ENCODE peak calls at places on chromosomes 3 and 15, in nine cellular contexts. D, Q, S, P, Z, C, I, O and G are unnamed samples.

GRCh38 chr15:32838820-32839219 is 121.0 kb downstream of the GREM1 start:
- DNase-seq in D (no peak), Q (peak), S (no peak), P (no peak), Z (no peak), C (no peak), I (peak), O (no peak), G (no peak)

GRCh38 chr3:26579126-26579525 is 43.4 kb upstream of the LRRC3B start:
- DNase-seq in D (no peak), Q (no peak), S (no peak), P (no peak), Z (no peak), C (no peak), I (no peak), O (no peak), G (no peak)

GRCh38 chr3:9153763-9154601 is 95.5 kb downstream of the SRGAP3 start:
- DNase-seq in D (no peak), Q (peak), S (no peak), P (peak), Z (no peak), C (peak), I (no peak), O (no peak), G (no peak)

GRCh38 chr3:38245930-38246329 is 19.7 kb upstream of the SLC22A13 start:
- DNase-seq in D (no peak), Q (no peak), S (no peak), P (no peak), Z (no peak), C (no peak), I (no peak), O (no peak), G (no peak)

GRCh38 chr3:48820626-48821324 is 26.9 kb downstream of the PRKAR2A start:
- DNase-seq in D (no peak), Q (no peak), S (no peak), P (no peak), Z (no peak), C (no peak), I (no peak), O (no peak), G (no peak)

GRCh38 chr15:62625421-62626033 is 417.0 kb upstream of the TPM1 start:
- DNase-seq in D (no peak), Q (no peak), S (peak), P (no peak), Z (no peak), C (no peak), I (no peak), O (no peak), G (no peak)

GRCh38 chr3:136023264-136023978 is 57.9 kb downstream of the PPP2R3A start:
- DNase-seq in D (no peak), Q (no peak), S (no peak), P (no peak), Z (no peak), C (no peak), I (no peak), O (no peak), G (no peak)

GRCh38 chr3:112360574-112360973 is 27.6 kb downstream of the CD200 start:
- DNase-seq in D (no peak), Q (no peak), S (no peak), P (no peak), Z (no peak), C (no peak), I (no peak), O (no peak), G (no peak)

GRCh38 chr3:111867889-111868426 is 8.9 kb downstream of the PHLDB2 start:
- DNase-seq in D (no peak), Q (no peak), S (no peak), P (no peak), Z (no peak), C (no peak), I (no peak), O (no peak), G (no peak)

GRCh38 chr3:185585523-185585861 is 603 bp upstream of the SENP2 start:
- DNase-seq in D (no peak), Q (no peak), S (no peak), P (no peak), Z (no peak), C (no peak), I (no peak), O (no peak), G (no peak)

GRCh38 chr3:98735761-98736269 is 27.3 kb upstream of the ST3GAL6 start:
- DNase-seq in D (no peak), Q (no peak), S (no peak), P (no peak), Z (no peak), C (no peak), I (no peak), O (no peak), G (no peak)

GRCh38 chr3:71208273-71209095 is 375.0 kb downstream of the FOXP1 start:
- DNase-seq in D (no peak), Q (no peak), S (no peak), P (peak), Z (no peak), C (no peak), I (peak), O (no peak), G (no peak)

GRCh38 chr15:64521726-64522164 is 61.4 kb downstream of the ZNF609 start:
- DNase-seq in D (no peak), Q (no peak), S (no peak), P (peak), Z (no peak), C (no peak), I (no peak), O (no peak), G (no peak)

GRCh38 chr3:63519426-63519825 is 133.0 kb upstream of the SNTN start:
- DNase-seq in D (no peak), Q (no peak), S (no peak), P (no peak), Z (no peak), C (no peak), I (no peak), O (no peak), G (no peak)

GRCh38 chr3:11591401-11592266 is 52.1 kb downstream of the VGLL4 start:
- DNase-seq in D (no peak), Q (no peak), S (no peak), P (peak), Z (no peak), C (peak), I (no peak), O (no peak), G (no peak)

GRCh38 chr3:171200052-171201029 is 173.8 kb upstream of the SLC2A2 start:
- DNase-seq in D (no peak), Q (no peak), S (no peak), P (no peak), Z (no peak), C (no peak), I (no peak), O (peak), G (no peak)